ENCODE peak calls at places on chromosomes 11 and 22, in nine cellular contexts. K is fibroblast of the aortic adventitia, P is lower lobe of right lung, S is brain microvascular endothelial cell, U is body of pancreas, T is fibroblast of lung, X is HCT116, J is endodermal cell, C is vagina. V is an unnamed sample.

GRCh38 chr11:106234794-106235193 is 157.3 kb downstream of the AASDHPPT start:
- DNase-seq in C (no peak), K (no peak), X (no peak), J (no peak), U (no peak), T (no peak), S (no peak), P (no peak), V (no peak)

GRCh38 chr11:119317592-119318239 is 786 bp upstream of the MCAM start:
- DNase-seq in J (no peak), X (no peak), P (no peak), K (no peak), S (no peak), U (no peak), C (no peak), T (peak), V (no peak)

GRCh38 chr22:27110985-27111451 is 453.6 kb downstream of the MIAT start:
- DNase-seq in P (no peak), J (peak), K (peak), U (peak), T (no peak), X (no peak), C (no peak), S (peak), V (no peak)

GRCh38 chr11:116167706-116168458 is 604.9 kb downstream of the BUD13 start:
- DNase-seq in X (no peak), S (no peak), P (no peak), K (no peak), U (no peak), C (peak), T (no peak), J (peak), V (no peak)

GRCh38 chr11:45247433-45247832 is 38.7 kb downstream of the SYT13 start:
- DNase-seq in K (no peak), P (no peak), U (no peak), J (no peak), X (no peak), T (no peak), C (no peak), S (no peak), V (no peak)

GRCh38 chr22:50678218-50678650 is 5.6 kb downstream of the SHANK3 start:
- DNase-seq in C (no peak), X (no peak), K (no peak), U (no peak), T (no peak), S (no peak), J (no peak), P (no peak), V (no peak)

GRCh38 chr11:119706887-119707286 is 22.1 kb downstream of the NECTIN1 start:
- DNase-seq in U (no peak), C (no peak), X (no peak), P (no peak), J (no peak), K (no peak), T (no peak), S (no peak), V (no peak)

GRCh38 chr22:45757068-45757467 is 85.4 kb downstream of the ATXN10 start:
- DNase-seq in U (peak), T (peak), J (peak), X (no peak), K (peak), S (no peak), P (no peak), C (no peak), V (peak)

GRCh38 chr11:30753994-30754393 is 167.8 kb upstream of the MPPED2 start:
- DNase-seq in T (no peak), U (no peak), S (no peak), P (no peak), C (no peak), X (no peak), K (no peak), J (no peak), V (no peak)

GRCh38 chr11:10294289-10294953 is 402 bp upstream of the SBF2 start:
- DNase-seq in K (peak), S (peak), X (no peak), U (peak), T (peak), J (peak), P (peak), C (no peak), V (peak)

GRCh38 chr11:12044799-12045198 is 36.4 kb upstream of the DKK3 start:
- DNase-seq in K (no peak), S (no peak), C (no peak), T (no peak), U (no peak), X (no peak), P (no peak), J (no peak), V (no peak)

GRCh38 chr11:28011813-28012212 is 96.1 kb downstream of the KIF18A start:
- DNase-seq in X (no peak), T (no peak), U (no peak), J (no peak), S (no peak), C (no peak), P (no peak), K (no peak), V (no peak)

GRCh38 chr22:19626666-19627065 is 87.6 kb upstream of the SEPTIN5 start:
- DNase-seq in K (no peak), U (no peak), J (no peak), T (no peak), X (no peak), C (no peak), P (no peak), S (no peak), V (no peak)

GRCh38 chr11:46599340-46600067 is 5.7 kb upstream of the AMBRA1 start:
- DNase-seq in J (no peak), T (no peak), P (no peak), S (no peak), C (no peak), X (no peak), K (no peak), U (no peak), V (no peak)

GRCh38 chr22:41856484-41856883 is 23.6 kb downstream of the SREBF2 start:
- DNase-seq in P (no peak), S (no peak), T (no peak), C (no peak), U (no peak), X (no peak), J (no peak), K (peak), V (no peak)

GRCh38 chr22:41857860-41858199 is 24.9 kb downstream of the SREBF2 start:
- DNase-seq in P (no peak), X (no peak), J (no peak), K (no peak), T (no peak), S (no peak), C (no peak), U (no peak), V (no peak)

GRCh38 chr22:41862530-41863266 is 29.8 kb downstream of the SREBF2 start:
- DNase-seq in P (no peak), J (no peak), C (no peak), X (no peak), K (no peak), S (no peak), U (no peak), T (peak), V (peak)

GRCh38 chr22:41862160-41862529 is 29.2 kb downstream of the SREBF2 start:
- DNase-seq in X (no peak), T (peak), J (no peak), C (no peak), S (no peak), P (no peak), K (peak), U (no peak), V (no peak)

DNA sequence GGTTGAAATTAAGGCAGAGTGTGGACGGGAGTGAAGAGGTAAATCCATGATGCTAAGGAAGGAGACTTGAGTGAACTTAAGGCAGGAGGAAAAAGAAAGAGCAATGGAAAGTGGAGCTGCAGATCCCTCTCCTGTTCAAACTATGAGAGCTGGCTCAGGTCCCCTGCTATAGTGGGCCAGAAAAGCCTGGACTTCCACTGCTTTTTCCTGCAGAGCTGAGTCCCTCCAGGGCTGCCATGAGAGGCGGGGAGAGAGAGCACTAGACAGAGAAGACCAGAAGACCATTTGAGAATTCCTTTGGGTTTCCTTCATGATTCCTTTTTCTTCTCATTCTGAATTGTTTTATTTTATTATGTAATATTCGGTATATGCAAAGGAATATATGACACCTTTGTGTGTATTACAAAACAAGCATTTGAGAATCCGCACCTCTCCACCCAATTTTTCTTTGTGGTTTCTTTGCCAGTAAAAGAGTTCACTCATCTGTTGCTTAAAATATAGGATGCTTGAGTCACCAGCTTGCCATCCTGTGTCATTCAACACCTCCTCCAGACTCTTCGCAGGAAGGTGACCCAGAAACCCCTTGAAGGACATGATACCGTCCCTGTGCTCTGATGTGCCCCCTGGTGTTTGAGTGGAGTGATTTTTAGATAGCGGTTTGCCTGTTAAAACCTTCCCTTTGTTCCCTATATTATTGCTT is 24.4 kb downstream of the SREBF2 start:
- DNase-seq in T (peak), P (no peak), J (peak), K (peak), U (peak), X (peak), S (peak), C (no peak), V (peak)
- TF ChIP-seq CTCF in T (peak), P (peak), J (peak), K (peak), U (peak), X (peak), S (peak), C (peak), V (peak)

DNA sequence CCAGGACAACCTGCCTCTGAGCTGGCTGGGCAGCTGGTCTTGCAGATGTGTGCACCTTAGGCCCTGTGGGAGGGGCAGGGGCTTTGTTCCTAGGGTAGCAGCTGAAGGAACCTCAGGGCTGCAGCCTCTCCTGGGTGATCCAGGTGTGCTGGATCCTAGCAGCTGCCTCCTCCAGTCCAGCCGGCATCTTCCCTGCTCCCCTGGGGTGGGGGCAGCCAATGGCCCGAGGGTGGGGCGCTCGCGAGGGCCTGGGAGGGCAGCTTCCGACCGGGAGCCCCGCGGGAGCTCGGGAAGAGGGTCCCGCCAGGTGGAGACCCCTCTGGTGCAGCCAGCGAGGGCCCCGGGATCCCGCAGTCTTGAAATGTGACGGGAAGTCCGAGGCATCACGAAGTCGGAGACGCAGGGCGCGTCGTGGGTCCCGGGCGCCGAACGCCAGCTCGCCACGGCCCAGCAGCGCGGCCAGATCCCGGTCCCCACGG is 1.7 kb downstream of the IFITM1 start:
- DNase-seq in X (no peak), U (no peak), S (no peak), T (no peak), P (no peak), K (no peak), J (no peak), C (no peak), V (no peak)
- H3K4me3 ChIP-seq in X (no peak), U (no peak), S (no peak), T (no peak), P (peak), K (peak), J (peak), C (peak), V (peak)

DNA sequence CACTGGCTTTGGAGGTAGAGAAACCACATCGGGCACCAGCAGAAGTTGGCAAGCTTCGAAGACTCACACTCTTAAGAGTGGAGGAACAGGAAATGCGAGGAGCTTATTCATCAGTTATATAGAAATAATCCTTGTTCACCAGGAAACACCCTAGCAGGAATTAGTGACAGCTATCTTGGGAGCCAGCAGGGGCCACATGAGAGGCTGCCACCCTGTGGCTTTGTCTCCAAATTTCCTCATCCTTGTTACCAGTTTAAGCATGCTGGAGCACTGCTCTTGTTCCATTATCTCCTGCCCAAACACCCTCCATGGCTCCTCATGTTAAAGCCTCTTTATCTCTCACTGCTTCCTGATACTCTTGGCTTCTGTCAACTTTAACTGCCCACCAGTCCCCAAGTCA is 131.0 kb downstream of the PLEKHA7 start:
- DNase-seq in P (peak), S (no peak), U (no peak), K (no peak), T (no peak), J (peak), X (peak), C (no peak), V (no peak)
- TF ChIP-seq CTCF in P (no peak), S (peak), U (no peak), K (no peak), T (peak), J (peak), X (peak), C (peak), V (no peak)

GRCh38 chr11:76919887-76920746 is 59.4 kb downstream of the ACER3 start:
- DNase-seq in J (peak), S (peak), X (peak), U (peak), C (no peak), T (peak), P (peak), K (peak), V (peak)
- H3K4me3 ChIP-seq in J (no peak), S (no peak), X (no peak), U (no peak), C (no peak), T (no peak), P (no peak), K (no peak), V (no peak)